ENCODE peak calls at places on chromosomes 2 and 18, in nine cellular contexts. J is upper lobe of right lung, E is cardiac fibroblast, W is kidney, S is uterus, O is dorsolateral prefrontal cortex, X is fibroblast of pulmonary artery, I is AG09309, P is AG04450. M is an unnamed sample.
A peak's percentile ranks its signal among the peaks of the same experiment; 100 is the strongest.

GRCh38 chr18:58970943-58971799 is 106.5 kb downstream of the ZNF532 start:
- DNase-seq in I (no peak), P (no peak), X (no peak), J (no peak), E (no peak), O (no peak), W (no peak), S (no peak), M (no peak)

GRCh38 chr2:203535784-203536590 is 886 bp upstream of the RAPH1 start:
- DNase-seq in X (no peak), J (no peak), P (no peak), I (no peak), W (no peak), O (no peak), E (peak; percentile 22), S (no peak), M (peak; percentile 65)

GRCh38 chr18:9742588-9743131 is 34.6 kb downstream of the RAB31 start:
- DNase-seq in O (no peak), J (no peak), P (no peak), I (no peak), X (peak; percentile 54), W (no peak), E (peak; percentile 79), S (no peak), M (peak; percentile 68)

GRCh38 chr2:237669628-237670351 is 42.4 kb downstream of the LRRFIP1 start:
- DNase-seq in P (peak; percentile 100), W (peak; percentile 93), J (peak; percentile 64), I (peak; percentile 99), S (peak; percentile 91), X (peak; percentile 99), O (no peak), E (peak; percentile 99), M (peak; percentile 93)

GRCh38 chr2:181774601-181775179 is 94.4 kb upstream of the NEUROD1 start:
- DNase-seq in W (no peak), J (no peak), E (peak; percentile 67), P (no peak), X (peak; percentile 51), S (no peak), O (no peak), I (no peak), M (no peak)

GRCh38 chr18:1513519-1513918 is 608.8 kb downstream of the ADCYAP1 start:
- DNase-seq in J (no peak), X (peak; percentile 8), S (no peak), E (no peak), W (no peak), O (no peak), P (no peak), I (no peak), M (no peak)

GRCh38 chr2:54428401-54428800 is 27.7 kb upstream of the SPTBN1 start:
- DNase-seq in P (no peak), W (peak; percentile 73), S (peak; percentile 73), O (no peak), E (no peak), I (no peak), J (no peak), X (peak; percentile 31), M (no peak)

GRCh38 chr2:64932327-64933216 is 56.6 kb upstream of the SLC1A4 start:
- DNase-seq in J (no peak), E (no peak), W (no peak), O (no peak), P (no peak), S (no peak), X (no peak), I (no peak), M (no peak)

GRCh38 chr2:44939074-44940052 is 2.1 kb upstream of the SIX3 start:
- DNase-seq in E (no peak), S (no peak), P (no peak), I (no peak), W (no peak), J (no peak), O (no peak), X (no peak), M (no peak)

GRCh38 chr2:42777883-42778805 is 14.2 kb upstream of the OXER1 start:
- DNase-seq in O (no peak), I (peak; percentile 21), P (no peak), S (peak; percentile 9), X (no peak), W (no peak), E (no peak), J (no peak), M (no peak)

GRCh38 chr2:3784731-3785130 is 81.4 kb downstream of the DCDC2C start:
- DNase-seq in J (no peak), P (no peak), W (no peak), E (peak; percentile 43), S (no peak), X (peak; percentile 7), I (no peak), O (no peak), M (peak; percentile 30)

GRCh38 chr2:29317077-29317517 is 201.9 kb downstream of the CLIP4 start:
- DNase-seq in E (peak; percentile 85), X (peak; percentile 76), S (no peak), O (no peak), P (no peak), W (no peak), I (peak; percentile 23), J (no peak), M (peak; percentile 25)

GRCh38 chr2:238169708-238170251 is 11.0 kb downstream of the ERFE start:
- DNase-seq in O (no peak), J (peak; percentile 58), X (peak; percentile 98), E (peak; percentile 100), P (peak; percentile 88), S (no peak), I (peak; percentile 89), W (peak; percentile 90), M (peak; percentile 94)

GRCh38 chr2:99484205-99484604 is 5.6 kb downstream of the REV1 start:
- DNase-seq in W (no peak), S (no peak), P (no peak), X (no peak), O (no peak), I (no peak), E (no peak), J (no peak), M (no peak)

GRCh38 chr2:161999331-161999730 is 74.7 kb downstream of the DPP4 start:
- DNase-seq in I (no peak), E (no peak), P (no peak), W (no peak), O (no peak), J (no peak), X (no peak), S (no peak), M (no peak)

GRCh38 chr2:71452565-71452964 is 796 bp upstream of the DYSF start:
- DNase-seq in J (no peak), P (no peak), I (no peak), O (no peak), W (no peak), E (peak; percentile 74), X (peak; percentile 63), S (no peak), M (peak; percentile 31)

GRCh38 chr18:78973357-78974083 is 6.1 kb upstream of the SALL3 start:
- DNase-seq in S (no peak), I (no peak), W (peak; percentile 62), O (no peak), J (no peak), P (no peak), E (no peak), X (no peak), M (no peak)

GRCh38 chr2:29360016-29360784 is 245.0 kb downstream of the CLIP4 start:
- DNase-seq in P (no peak), E (no peak), O (no peak), J (no peak), W (no peak), S (no peak), I (no peak), X (no peak), M (no peak)

DNA sequence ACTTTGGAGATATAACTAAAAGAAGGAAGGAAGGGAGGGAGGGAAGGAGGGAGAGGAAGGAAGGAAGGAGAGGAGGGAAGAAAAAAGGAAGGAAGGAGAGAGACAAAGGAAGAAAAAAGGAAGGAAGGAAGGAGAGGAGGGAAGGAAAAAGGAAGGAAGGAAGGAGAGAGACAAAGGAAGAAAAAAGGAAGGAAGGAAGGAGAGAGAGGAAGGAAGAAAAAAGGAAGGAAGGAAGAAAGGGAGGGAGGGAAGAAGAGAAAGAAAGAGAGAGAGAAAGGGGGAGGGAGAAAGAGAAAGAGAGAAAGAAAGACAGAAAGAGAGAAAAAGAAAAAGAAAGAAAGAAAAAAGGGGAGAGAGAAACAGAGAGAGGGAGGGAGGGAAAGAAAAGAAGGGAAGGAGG is 147.4 kb downstream of the MYT1L start:
- DNase-seq in W (no peak), I (no peak), P (no peak), E (no peak), J (no peak), O (no peak), X (no peak), S (no peak), M (no peak)
- H3K4me3 ChIP-seq in W (no peak overlapping the region), I (no peak overlapping the region), P (no peak overlapping the region), E (no peak overlapping the region), J (no peak overlapping the region), O (no peak overlapping the region), X (no peak overlapping the region), S (no peak overlapping the region), M (no peak overlapping the region)

GRCh38 chr2:102841107-102841840 is 79.4 kb downstream of the TMEM182 start:
- DNase-seq in I (no peak), E (peak; percentile 64), W (no peak), O (peak; percentile 63), X (peak; percentile 61), P (peak; percentile 1), J (no peak), S (no peak), M (peak; percentile 45)
- TF ChIP-seq CTCF in I (peak; percentile 61), E (peak; percentile 70), W (peak; percentile 34), O (peak; percentile 65), X (peak; percentile 63), P (peak; percentile 62), J (peak; percentile 37), S (no peak), M (peak; percentile 73)

GRCh38 chr18:76467371-76468190 is 27.5 kb downstream of the ZNF516 start:
- DNase-seq in P (no peak), J (no peak), O (no peak), I (no peak), S (no peak), E (peak; percentile 57), X (peak; percentile 70), W (peak; percentile 79), M (no peak)
- H3K4me3 ChIP-seq in P (no peak overlapping the region), J (peak overlapping the region; percentile 6), O (no peak overlapping the region), I (no peak overlapping the region), S (no peak overlapping the region), E (peak overlapping the region; percentile 26), X (peak overlapping the region; percentile 32), W (no peak overlapping the region), M (no peak overlapping the region)

GRCh38 chr2:143125647-143126046 is 3.6 kb upstream of the ARHGAP15 start:
- DNase-seq in J (no peak), I (no peak), O (no peak), P (no peak), X (no peak), W (no peak), E (peak; percentile 2), S (no peak), M (peak; percentile 12)

GRCh38 chr2:143133783-143134182 is 4.6 kb downstream of the ARHGAP15 start:
- DNase-seq in E (no peak), J (no peak), X (no peak), O (no peak), S (no peak), W (no peak), I (no peak), P (no peak), M (no peak)

GRCh38 chr2:143132360-143132759 is 3.1 kb downstream of the ARHGAP15 start:
- DNase-seq in S (no peak), I (no peak), E (no peak), P (no peak), W (no peak), X (no peak), J (no peak), O (no peak), M (no peak)

GRCh38 chr2:143123911-143124310 is 5.3 kb upstream of the ARHGAP15 start:
- DNase-seq in O (no peak), W (no peak), P (no peak), S (no peak), J (no peak), E (no peak), I (no peak), X (no peak), M (no peak)

GRCh38 chr2:143128681-143129580 is at the start of gene ARHGAP15:
- DNase-seq in X (no peak), W (no peak), P (no peak), E (no peak), S (no peak), I (no peak), J (no peak), O (no peak), M (no peak)
- TF ChIP-seq CTCF in X (no peak), W (no peak), P (no peak), E (no peak), S (no peak), I (no peak), J (no peak), O (no peak), M (no peak)

M was measured in astrocyte of the spinal cord.